ENCODE peak calls at places on chromosomes 11 and 22, in four cellular contexts. O, M, C and Y are unnamed samples.

GRCh38 chr11:75576445-75577049 is 14.5 kb downstream of the SERPINH1 start:
- DNase-seq in O (peak; percentile 63), M (peak; percentile 47), C (no peak), Y (peak; percentile 45)

GRCh38 chr11:128289048-128289447 is 298.3 kb downstream of the ETS1 start:
- DNase-seq in O (no peak), M (no peak), C (no peak), Y (peak; percentile 55)

GRCh38 chr11:8707541-8708270 is 25.1 kb downstream of the RPL27A start:
- DNase-seq in O (no peak), M (no peak), C (no peak), Y (no peak)

GRCh38 chr11:36249271-36249670 is 40.0 kb downstream of the COMMD9 start:
- DNase-seq in O (no peak), M (no peak), C (no peak), Y (no peak)

GRCh38 chr22:44407404-44408226 is 90.4 kb downstream of the RTL6 start:
- DNase-seq in O (no peak), M (no peak), C (no peak), Y (no peak)

GRCh38 chr11:47220401-47220821 is 5.6 kb downstream of the DDB2 start:
- DNase-seq in O (no peak), M (no peak), C (no peak), Y (no peak)

GRCh38 chr11:36391062-36391461 is 95.0 kb downstream of the PRR5L start:
- DNase-seq in O (peak; percentile 67), M (no peak), C (no peak), Y (no peak)

GRCh38 chr11:45918331-45918941 is 759 bp upstream of the PEX16 start:
- DNase-seq in O (peak; percentile 79), M (no peak), C (peak; percentile 89), Y (no peak)

GRCh38 chr11:115872418-115872817 is 368.2 kb upstream of the CADM1 start:
- DNase-seq in O (peak; percentile 36), M (no peak), C (no peak), Y (no peak)

GRCh38 chr11:29448246-29448877 is 568.5 kb downstream of the KCNA4 start:
- DNase-seq in O (peak; percentile 13), M (no peak), C (no peak), Y (no peak)

GRCh38 chr11:2716376-2717095 is 16.7 kb upstream of the KCNQ1OT1 start:
- DNase-seq in O (no peak), M (no peak), C (no peak), Y (no peak)

GRCh38 chr22:29002603-29003002 is 59.0 kb downstream of the C22orf31 start:
- DNase-seq in O (no peak), M (no peak), C (no peak), Y (no peak)

GRCh38 chr11:34263462-34264186 is 94.2 kb downstream of the ABTB2 start:
- DNase-seq in O (no peak), M (no peak), C (no peak), Y (no peak)

GRCh38 chr11:108873938-108874337 is 209.1 kb downstream of the DDX10 start:
- DNase-seq in O (no peak), M (no peak), C (no peak), Y (no peak)

GRCh38 chr22:47419239-47419638 is 656.8 kb downstream of the TBC1D22A start:
- DNase-seq in O (no peak), M (no peak), C (no peak), Y (no peak)

GRCh38 chr22:24436553-24436952 is 9.2 kb downstream of the ADORA2A start:
- DNase-seq in O (no peak), M (no peak), C (no peak), Y (no peak)

GRCh38 chr11:114276077-114276476 is 20.1 kb upstream of the NNMT start:
- DNase-seq in O (no peak), M (no peak), C (no peak), Y (no peak)

GRCh38 chr11:6458352-6458751 is 15.4 kb downstream of the TRIM3 start:
- DNase-seq in O (no peak), M (no peak), C (no peak), Y (no peak)

GRCh38 chr11:116851631-116852030 is 14.2 kb upstream of the APOA1 start:
- DNase-seq in O (peak; percentile 93), M (no peak), C (no peak), Y (no peak)

GRCh38 chr11:87491381-87491780 is 453.6 kb downstream of the TMEM135 start:
- DNase-seq in O (no peak), M (no peak), C (no peak), Y (no peak)

GRCh38 chr11:73528877-73529530 is 68.9 kb downstream of the FAM168A start:
- DNase-seq in O (no peak), M (no peak), C (no peak), Y (no peak)

GRCh38 chr11:62398011-62398994 is 20.5 kb upstream of the SCGB1A1 start:
- DNase-seq in O (peak; percentile 89), M (no peak), C (peak; percentile 75), Y (no peak)

GRCh38 chr22:28329582-28330073 is 350.0 kb downstream of the TTC28 start:
- DNase-seq in O (no peak), M (no peak), C (no peak), Y (no peak)

GRCh38 chr22:35777335-35777975 is 59.8 kb downstream of the APOL5 start:
- DNase-seq in O (no peak), M (no peak), C (no peak), Y (no peak)

DNA sequence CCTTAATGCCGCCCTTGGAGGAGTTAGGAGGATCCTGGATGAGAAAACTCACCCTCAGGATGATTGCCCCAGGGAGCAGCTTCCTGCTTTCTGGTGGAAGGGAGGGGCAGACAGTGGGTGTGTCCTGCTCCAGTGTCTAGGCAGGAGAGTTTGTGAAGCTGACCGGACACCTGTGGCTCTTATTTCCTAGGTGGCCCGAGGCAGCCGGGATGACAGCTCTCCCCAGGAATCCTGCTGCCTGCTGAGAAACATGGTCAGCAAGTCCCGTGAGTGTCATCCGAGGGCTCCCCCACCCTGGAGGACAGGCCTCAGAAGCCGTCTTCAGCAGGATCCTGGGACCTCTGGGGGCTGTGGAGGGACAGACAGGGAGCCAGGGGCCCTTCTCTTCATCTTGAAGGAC is 50.4 kb downstream of the ST3GAL4 start:
- DNase-seq in O (no peak), M (no peak), C (no peak), Y (no peak)
- TF ChIP-seq SPI1 in O (no peak), M (no peak), C (no peak), Y (no peak)

GRCh38 chr11:11996321-11997174 is 11.9 kb downstream of the DKK3 start:
- DNase-seq in O (no peak), M (no peak), C (no peak), Y (no peak)
- TF ChIP-seq SPI1 in O (no peak), M (no peak), C (no peak), Y (no peak)

DNA sequence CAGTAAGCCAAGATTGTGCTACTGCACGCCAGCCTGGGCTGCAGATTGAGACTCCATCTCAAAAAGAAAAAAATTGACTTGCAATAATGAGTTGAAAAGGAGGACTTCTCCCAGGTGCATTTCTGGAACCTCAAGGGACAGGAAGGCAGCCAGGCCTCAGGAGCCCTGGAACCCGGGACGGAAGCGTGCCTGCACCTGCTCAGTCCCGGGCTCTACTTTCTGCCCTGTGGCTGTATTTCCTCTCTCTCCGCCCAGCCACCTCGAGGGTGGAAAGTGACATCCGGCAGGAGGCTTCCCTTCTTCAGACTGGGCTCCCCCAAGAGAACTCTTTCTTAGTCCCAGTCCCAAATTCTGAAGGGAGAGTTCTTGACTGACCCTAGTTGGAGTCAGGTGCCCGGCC is 20.2 kb upstream of the GAL start:
- DNase-seq in O (no peak), M (no peak), C (no peak), Y (no peak)
- TF ChIP-seq SPI1 in O (no peak), M (no peak), C (no peak), Y (no peak)

DNA sequence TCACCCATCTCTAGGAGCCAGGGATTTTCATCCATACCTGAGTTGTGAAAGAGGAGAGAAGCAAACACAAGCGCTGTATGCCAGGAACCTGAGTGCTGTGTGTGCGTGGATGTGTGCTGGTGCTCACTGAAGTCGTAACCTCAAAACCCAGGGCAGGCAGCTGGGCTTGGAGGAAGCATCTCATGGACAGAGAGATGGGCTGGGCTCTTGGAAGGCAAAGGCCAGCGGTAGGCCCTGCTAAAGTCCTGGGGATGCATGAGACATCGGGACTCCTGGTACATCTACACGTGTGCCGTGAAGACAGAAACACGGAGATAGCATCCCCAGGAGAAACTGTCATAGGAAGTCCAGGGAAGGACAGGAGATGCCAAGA is 1.5 kb upstream of the NPTXR start:
- DNase-seq in O (no peak), M (no peak), C (no peak), Y (no peak)
- TF ChIP-seq SPI1 in O (no peak), M (no peak), C (no peak), Y (no peak)

DNA sequence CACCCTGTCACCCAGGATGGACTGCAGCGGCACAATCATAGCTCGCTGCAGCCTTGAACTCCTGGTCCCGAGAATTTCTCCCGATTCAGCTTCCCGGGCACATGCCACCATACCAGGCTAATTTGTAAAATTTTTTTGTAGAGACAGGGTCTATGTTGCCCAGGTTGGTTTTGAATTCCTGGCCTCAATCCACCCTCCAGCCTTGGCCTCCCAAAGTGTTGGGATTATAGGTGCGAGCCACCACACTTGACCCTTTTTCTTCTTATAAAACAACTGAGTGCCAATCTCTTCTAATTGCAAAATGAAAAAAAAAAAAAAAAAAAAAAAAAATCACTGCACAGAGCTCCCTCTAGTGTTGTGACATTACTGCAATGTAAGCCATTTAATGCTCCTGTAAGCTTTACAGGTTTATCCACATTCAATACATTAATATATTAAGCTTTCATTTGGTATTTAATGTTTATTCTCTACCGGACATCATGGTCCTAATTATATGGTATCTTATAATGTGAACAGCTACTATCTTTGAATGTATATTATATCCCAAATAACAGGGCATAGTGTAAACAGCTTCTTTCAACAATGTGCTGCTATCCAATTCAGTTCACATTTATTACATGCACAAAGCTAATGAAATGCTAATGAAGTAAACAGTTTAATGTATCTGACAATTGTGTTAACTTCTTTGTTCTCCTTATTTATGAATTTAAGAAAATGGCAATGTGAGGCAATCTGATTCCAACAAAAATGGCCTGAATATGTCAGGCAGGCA is 44.6 kb downstream of the COPB1 start:
- DNase-seq in O (no peak), M (peak; percentile 8), C (peak; percentile 10), Y (no peak)
- TF ChIP-seq SPI1 in O (no peak), M (no peak), C (no peak), Y (no peak)